ENCODE peak calls at places on chromosome 1, in six cellular contexts. B is K562, C is SK-N-SH, E is H1, O is GM12878, H is HepG2. P is an unnamed sample.

GRCh38 chr1:6695861-6696260 is 5.8 kb downstream of the DNAJC11 start:
- DNase-seq in O (no peak), H (no peak), C (no peak), B (no peak), E (no peak), P (no peak)

GRCh38 chr1:16612332-16613172 is 812 bp downstream of the NBPF1 start:
- DNase-seq in O (no peak), H (peak; percentile 54), B (peak; percentile 65), C (peak; percentile 70), E (no peak), P (peak; percentile 52)

GRCh38 chr1:92907949-92908684 is 53.1 kb downstream of the DIPK1A start:
- DNase-seq in B (no peak), O (no peak), H (no peak), C (no peak), E (no peak), P (no peak)

GRCh38 chr1:51331206-51332100 is 1.1 kb upstream of the TTC39A start:
- DNase-seq in E (no peak), H (peak; percentile 62), O (peak; percentile 13), C (peak; percentile 83), B (peak; percentile 93), P (peak; percentile 43)

GRCh38 chr1:47682198-47682597 is 244.4 kb downstream of the FOXD2 start:
- DNase-seq in H (no peak), C (no peak), B (no peak), O (no peak), E (no peak), P (no peak)

GRCh38 chr1:181743878-181744312 is 260.6 kb downstream of the CACNA1E start:
- DNase-seq in C (no peak), B (no peak), E (no peak), H (no peak), O (no peak), P (no peak)

GRCh38 chr1:43285269-43285986 is at the start of gene C1orf210:
- DNase-seq in H (peak; percentile 62), O (no peak), B (peak; percentile 88), E (peak; percentile 71), C (no peak), P (no peak)

GRCh38 chr1:190608282-190608681 is 130.6 kb upstream of the BRINP3 start:
- DNase-seq in H (no peak), E (no peak), B (no peak), O (no peak), C (no peak), P (no peak)

GRCh38 chr1:907611-908451 is 15.9 kb upstream of the SAMD11 start:
- DNase-seq in C (peak; percentile 11), O (no peak), E (no peak), B (no peak), H (no peak), P (no peak)

GRCh38 chr1:19840228-19840627 is 25.1 kb upstream of the RNF186 start:
- DNase-seq in E (no peak), O (no peak), B (no peak), C (no peak), H (no peak), P (no peak)

GRCh38 chr1:65953170-65953569 is 160.5 kb downstream of the PDE4B start:
- DNase-seq in C (no peak), O (no peak), H (no peak), E (no peak), B (no peak), P (no peak)

GRCh38 chr1:90149101-90149500 is 154.2 kb downstream of the ZNF326 start:
- DNase-seq in C (no peak), E (no peak), O (no peak), B (no peak), H (no peak), P (no peak)

GRCh38 chr1:245258271-245258920 is 103.6 kb downstream of the KIF26B start:
- DNase-seq in E (no peak), O (no peak), B (no peak), C (no peak), H (peak; percentile 86), P (peak; percentile 50)

GRCh38 chr1:38700077-38700470 is 159.5 kb downstream of the RRAGC start:
- DNase-seq in H (no peak), E (no peak), O (no peak), C (no peak), B (no peak), P (no peak)

GRCh38 chr1:116834605-116835004 is 75.1 kb upstream of the PTGFRN start:
- DNase-seq in B (no peak), H (no peak), C (no peak), E (no peak), O (no peak), P (no peak)

GRCh38 chr1:11355594-11356467 is 82.8 kb downstream of the UBIAD1 start:
- DNase-seq in O (no peak), B (no peak), H (no peak), C (peak; percentile 52), E (peak; percentile 61), P (no peak)

GRCh38 chr1:24878775-24879742 is 51.0 kb downstream of the RUNX3 start:
- DNase-seq in H (peak; percentile 51), E (no peak), C (no peak), O (no peak), B (no peak), P (no peak)

DNA sequence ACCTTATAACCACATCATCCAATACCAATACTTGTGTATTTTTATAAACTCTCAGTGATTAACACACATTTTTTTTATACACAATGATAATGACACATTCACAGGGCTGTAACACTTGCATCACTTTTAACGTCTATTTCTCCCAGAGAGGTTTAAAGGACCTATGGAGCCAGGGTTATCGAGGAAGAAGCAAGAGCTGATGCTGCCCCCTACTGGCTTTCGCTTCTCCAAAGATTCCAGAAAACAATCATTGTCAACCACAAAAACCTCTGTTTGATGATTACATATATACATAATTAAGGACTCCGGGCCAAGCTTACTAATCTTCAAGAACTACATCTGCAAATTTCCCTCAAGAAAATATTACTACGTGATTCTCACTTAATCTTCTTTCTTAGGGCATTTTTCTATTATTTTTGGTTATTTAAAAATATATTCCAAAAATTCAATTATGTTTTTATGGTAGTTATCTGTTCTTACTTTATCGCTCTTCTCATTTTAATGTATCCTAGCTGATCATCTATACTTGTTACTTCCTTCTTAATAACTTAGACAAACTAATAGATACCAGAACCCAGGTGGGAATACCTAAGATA is 214.5 kb downstream of the VAV3 start:
- DNase-seq in O (peak; percentile 19), H (peak; percentile 65), C (peak; percentile 60), B (peak; percentile 39), E (no peak), P (peak; percentile 38)
- TF ChIP-seq GABPA in O (no peak), H (no peak), C (no peak), B (no peak), E (no peak), P (no peak)

DNA sequence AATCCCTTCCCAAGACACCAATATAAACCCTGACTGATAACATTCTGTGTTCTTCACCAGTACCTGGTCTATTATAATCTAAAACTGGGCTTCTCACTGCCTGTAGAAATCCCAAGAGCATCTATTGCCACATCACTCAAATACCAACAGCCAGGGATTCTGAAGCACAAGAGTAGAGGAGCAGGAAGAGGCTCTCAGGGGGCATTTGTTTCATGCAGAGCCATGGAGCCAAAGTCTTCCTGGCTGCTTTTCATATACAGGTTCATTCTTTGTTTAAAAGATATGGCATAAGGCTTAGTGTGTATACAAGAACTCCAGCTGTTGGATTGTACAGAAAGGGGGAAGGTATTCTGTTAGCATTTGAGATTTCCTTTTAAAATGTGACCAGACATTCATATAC is 38.2 kb upstream of the USH2A start:
- DNase-seq in B (no peak), O (no peak), C (no peak), E (no peak), H (no peak), P (no peak)
- TF ChIP-seq GABPA in B (no peak), O (no peak), C (no peak), E (no peak), H (no peak), P (no peak)

DNA sequence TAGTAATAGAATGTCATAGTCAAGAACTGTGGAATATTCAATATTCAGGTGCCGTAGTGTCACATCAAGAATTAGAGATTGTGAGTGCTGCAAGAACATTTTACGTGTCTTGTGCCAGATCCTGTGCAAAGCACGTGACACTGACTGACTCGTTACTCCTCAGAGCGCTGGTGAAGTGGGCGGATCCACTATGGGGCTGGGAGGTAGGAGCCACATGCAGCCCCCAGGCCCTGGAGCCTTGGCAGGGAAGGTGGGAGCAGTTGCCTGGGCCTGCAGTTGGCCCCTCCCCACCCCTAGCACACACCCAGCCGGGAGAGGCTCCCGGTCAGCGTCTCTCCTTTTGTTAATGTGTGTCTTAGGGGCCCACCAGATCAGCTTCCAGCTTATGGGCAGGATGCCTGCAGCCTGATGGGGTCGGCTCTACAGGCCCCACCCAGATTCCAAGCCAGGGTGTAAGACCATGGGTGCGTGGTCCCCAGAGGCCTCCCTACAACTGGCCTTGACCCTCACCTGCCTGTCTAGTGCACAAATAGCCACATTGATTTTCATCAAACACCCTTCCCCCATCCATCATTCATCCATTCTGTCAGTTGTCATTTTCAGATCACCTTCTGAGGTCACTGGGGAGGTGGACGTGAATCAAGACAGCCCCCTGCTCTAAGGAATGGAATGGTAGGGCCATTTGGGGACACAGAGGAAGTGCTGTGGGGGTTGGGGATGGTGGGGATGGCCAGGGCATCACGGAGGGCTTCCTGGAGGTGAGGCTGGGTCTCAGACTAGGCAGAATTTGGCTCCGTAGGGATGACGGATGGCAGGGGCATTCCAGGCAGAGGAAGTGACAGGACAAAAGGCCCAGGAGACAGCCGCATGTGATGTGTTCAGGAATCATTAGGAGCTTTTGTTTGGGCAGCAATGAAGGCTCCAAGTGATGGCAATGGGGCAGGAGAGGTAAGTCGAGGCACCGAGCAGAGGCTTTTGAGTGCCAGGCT is 118.7 kb downstream of the EPHB2 start:
- DNase-seq in B (no peak), C (no peak), O (no peak), E (no peak), H (no peak), P (no peak)
- TF ChIP-seq GABPA in B (no peak), C (no peak), O (no peak), E (no peak), H (no peak), P (no peak)

GRCh38 chr1:203673550-203674411 is 47.1 kb downstream of the ATP2B4 start:
- DNase-seq in B (peak; percentile 79), H (peak; percentile 30), O (no peak), E (no peak), C (no peak), P (peak; percentile 95)

GRCh38 chr1:203677771-203678170 is 51.1 kb downstream of the ATP2B4 start:
- DNase-seq in C (no peak), B (no peak), E (no peak), H (no peak), O (no peak), P (no peak)

GRCh38 chr1:203678943-203679661 is 52.5 kb downstream of the ATP2B4 start:
- DNase-seq in B (no peak), E (no peak), C (no peak), O (no peak), H (no peak), P (no peak)

GRCh38 chr1:203676455-203676854 is 49.8 kb downstream of the ATP2B4 start:
- DNase-seq in C (no peak), H (no peak), B (peak; percentile 39), E (no peak), O (no peak), P (no peak)

DNA sequence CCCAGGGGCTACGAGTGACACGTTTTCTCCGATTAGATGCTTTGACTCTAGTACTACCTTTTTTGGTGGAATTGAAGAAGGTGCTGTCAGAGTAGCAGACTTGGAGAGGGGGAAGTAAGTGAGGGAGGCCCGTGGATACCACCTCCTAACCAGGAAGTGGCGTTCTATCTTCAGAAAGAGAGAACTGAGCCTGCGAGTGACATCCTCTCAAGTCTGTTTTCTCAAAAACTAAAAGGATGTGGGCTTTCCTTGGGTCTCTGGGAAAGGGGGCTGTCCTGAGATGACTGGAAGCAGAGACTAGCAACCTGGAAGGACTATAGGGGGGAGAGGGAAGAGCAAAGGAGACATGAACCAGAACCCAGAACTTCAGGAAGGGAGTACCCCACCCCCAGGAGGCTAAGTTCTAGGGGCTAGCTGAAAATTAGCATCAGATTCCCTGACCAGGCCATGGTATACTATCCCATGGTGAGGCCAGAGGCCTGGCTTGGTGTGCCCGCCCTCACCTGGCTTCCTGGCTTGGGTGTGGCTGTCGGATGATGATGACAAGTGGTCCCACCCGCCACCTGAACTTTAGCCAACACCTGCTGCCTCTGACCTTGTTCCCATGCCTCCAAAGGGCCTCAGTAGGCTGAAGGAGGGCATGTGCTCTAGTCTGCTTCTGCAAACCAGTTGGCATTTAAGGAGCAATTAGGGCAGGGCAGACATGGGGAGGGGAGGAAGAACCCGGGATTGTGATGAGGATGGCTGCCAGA is 49.1 kb downstream of the ATP2B4 start:
- DNase-seq in H (no peak), B (no peak), C (no peak), O (no peak), E (no peak), P (peak; percentile 72)
- TF ChIP-seq GABPA in H (no peak), B (no peak), C (no peak), O (no peak), E (no peak), P (no peak)

P was measured in HL-60.